ENCODE peak calls at places on chromosomes 4 and X, in four cellular contexts. K is SK-N-SH, P is K562, H is GM12878. R is an unnamed sample.

GRCh38 chr4:72525938-72526337 is 43.1 kb downstream of the ADAMTS3 start:
- DNase-seq in P (no peak), K (no peak), H (no peak), R (no peak)

GRCh38 chr4:147085796-147086195 is 140.1 kb upstream of the TTC29 start:
- DNase-seq in P (no peak), H (no peak), K (no peak), R (no peak)

GRCh38 chrX:36856849-36857248 is 151.3 kb upstream of the FAM47C start:
- DNase-seq in H (no peak), K (no peak), P (no peak), R (no peak)

GRCh38 chrX:86148024-86148511 is at the start of gene DACH2:
- DNase-seq in P (peak), K (peak), H (no peak), R (peak)

GRCh38 chrX:153423652-153424051 is 12.4 kb downstream of the ZFP92 start:
- DNase-seq in H (no peak), K (no peak), P (no peak), R (no peak)

GRCh38 chr4:20391224-20391623 is 139.5 kb downstream of the SLIT2 start:
- DNase-seq in K (no peak), H (no peak), P (no peak), R (no peak)

GRCh38 chrX:132876509-132876837 is 82.0 kb downstream of the HS6ST2 start:
- DNase-seq in K (no peak), H (no peak), P (no peak), R (no peak)

GRCh38 chr4:95045429-95045828 is 287.7 kb downstream of the BMPR1B start:
- DNase-seq in H (no peak), K (no peak), P (no peak), R (no peak)

GRCh38 chr4:39609454-39609911 is 29.2 kb downstream of the SMIM14 start:
- DNase-seq in H (peak), P (no peak), K (no peak), R (peak)

GRCh38 chr4:8886625-8887406 is 15.2 kb upstream of the HMX1 start:
- DNase-seq in P (peak), H (no peak), K (no peak), R (no peak)

GRCh38 chr4:8914461-8915171 is 43.0 kb upstream of the HMX1 start:
- DNase-seq in P (no peak), K (peak), H (no peak), R (no peak)

GRCh38 chr4:68375667-68376559 is 26.0 kb upstream of the YTHDC1 start:
- DNase-seq in K (peak), P (peak), H (no peak), R (peak)

GRCh38 chr4:3372933-3373465 is 68.8 kb upstream of the HGFAC start:
- DNase-seq in K (no peak), H (peak), P (no peak), R (no peak)

GRCh38 chrX:15646543-15646942 is 18.1 kb downstream of the CLTRN start:
- DNase-seq in K (peak), P (no peak), H (no peak), R (no peak)

GRCh38 chr4:85127653-85128052 is 161.2 kb upstream of the WDFY3 start:
- DNase-seq in P (peak), H (no peak), K (peak), R (peak)

GRCh38 chrX:88424541-88424940 is 322.5 kb upstream of the CPXCR1 start:
- DNase-seq in P (no peak), H (no peak), K (no peak), R (no peak)

GRCh38 chr4:127143460-127144190 is 489.1 kb upstream of the INTU start:
- DNase-seq in H (no peak), P (no peak), K (no peak), R (no peak)

GRCh38 chr4:171674781-171675180 is 138.4 kb upstream of the GALNTL6 start:
- DNase-seq in K (no peak), P (no peak), H (no peak), R (no peak)

GRCh38 chr4:72951628-72952027 is 117.9 kb downstream of the COX18 start:
- DNase-seq in H (no peak), P (no peak), K (no peak), R (no peak)

GRCh38 chrX:106707771-106708454 is 18.6 kb upstream of the RNF128 start:
- DNase-seq in K (no peak), P (no peak), H (no peak), R (no peak)

GRCh38 chr4:154119317-154119716 is 330.4 kb upstream of the SFRP2 start:
- DNase-seq in H (no peak), K (no peak), P (no peak), R (no peak)

GRCh38 chrX:97310373-97310772 is 426.7 kb downstream of the RPA4 start:
- DNase-seq in H (no peak), K (no peak), P (no peak), R (no peak)

GRCh38 chrX:134669378-134670098 is 11.3 kb upstream of the PLAC1 start:
- DNase-seq in P (no peak), H (no peak), K (peak), R (no peak)

GRCh38 chrX:49262603-49263002 is 1.9 kb downstream of the FOXP3 start:
- DNase-seq in P (no peak), K (no peak), H (no peak), R (no peak)

GRCh38 chr4:102578819-102579218 is 77.7 kb downstream of the NFKB1 start:
- DNase-seq in P (no peak), H (no peak), K (no peak), R (no peak)

GRCh38 chrX:130039847-130040246 is 57.4 kb downstream of the BCORL1 start:
- DNase-seq in K (no peak), H (no peak), P (no peak), R (no peak)

GRCh38 chr4:60201052-60201673 is 999.0 kb upstream of the ADGRL3 start:
- DNase-seq in K (peak), P (peak), H (no peak), R (peak)

GRCh38 chr4:182885738-182886077 is 31.5 kb downstream of the DCTD start:
- DNase-seq in P (no peak), K (no peak), H (no peak), R (no peak)

GRCh38 chr4:124711469-124712416 is 789 bp downstream of the ANKRD50 start:
- DNase-seq in P (peak), H (no peak), K (peak), R (peak)

GRCh38 chr4:3709061-3709845 is 56.9 kb upstream of the ADRA2C start:
- DNase-seq in P (no peak), K (no peak), H (no peak), R (no peak)

DNA sequence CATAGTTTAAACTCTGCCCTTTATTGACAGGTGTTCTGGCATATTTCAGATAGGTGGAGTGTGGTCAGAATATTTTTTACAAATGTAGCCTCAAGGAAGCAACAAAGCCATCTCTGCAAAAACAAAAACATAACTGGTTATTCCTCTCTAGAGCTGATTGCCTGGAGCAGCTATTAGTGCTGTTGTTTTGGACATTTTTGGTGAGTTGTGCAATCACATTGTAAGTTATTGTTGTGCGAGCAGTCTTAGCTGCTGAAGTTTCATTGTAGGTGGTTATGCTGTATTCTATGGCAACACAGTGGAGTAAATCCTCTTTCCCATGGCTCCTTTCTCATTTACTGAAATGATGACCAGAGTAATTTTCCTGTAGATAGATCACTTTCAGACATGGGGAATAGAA is 1413.0 kb downstream of the PCDH7 start:
- DNase-seq in H (no peak), P (no peak), K (no peak), R (no peak)
- TF ChIP-seq NFIC in H (no peak), P (no peak), K (no peak), R (no peak)

GRCh38 chrX:25034889-25035288 is 19.1 kb upstream of the ARX start:
- DNase-seq in K (no peak), P (no peak), H (no peak), R (peak)
- TF ChIP-seq NFIC in K (no peak), P (no peak), H (no peak), R (no peak)

GRCh38 chrX:77691916-77692315 is 94.1 kb downstream of the ATRX start:
- DNase-seq in K (no peak), P (no peak), H (no peak), R (no peak)

GRCh38 chrX:77693594-77693993 is 92.4 kb downstream of the ATRX start:
- DNase-seq in K (no peak), P (no peak), H (peak), R (no peak)

GRCh38 chrX:77689376-77689775 is 96.6 kb downstream of the ATRX start:
- DNase-seq in K (no peak), P (no peak), H (no peak), R (no peak)

GRCh38 chrX:77698242-77698641 is 87.8 kb downstream of the ATRX start:
- DNase-seq in H (no peak), P (no peak), K (no peak), R (no peak)

DNA sequence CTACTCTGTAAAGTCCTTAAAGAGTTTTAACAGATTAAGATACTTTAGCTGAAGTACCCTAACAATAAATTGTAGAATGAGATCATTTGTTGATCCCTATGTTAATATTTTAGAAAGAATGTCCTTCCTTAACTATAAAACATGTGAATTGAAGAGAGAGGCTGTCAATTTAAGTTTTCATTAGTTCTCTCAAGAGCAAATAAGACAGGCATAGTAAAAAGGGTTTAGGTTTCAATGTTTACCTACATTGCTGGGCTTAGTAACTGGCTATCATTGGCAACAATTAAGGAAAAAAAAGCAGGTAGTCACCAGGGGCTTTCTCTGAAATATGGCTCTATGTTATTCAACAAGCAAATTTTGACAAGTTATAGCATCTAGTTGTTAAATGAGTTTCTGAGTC is 91.5 kb downstream of the ATRX start:
- DNase-seq in H (no peak), K (no peak), P (no peak), R (no peak)
- TF ChIP-seq NFIC in H (no peak), K (no peak), P (no peak), R (no peak)

DNA sequence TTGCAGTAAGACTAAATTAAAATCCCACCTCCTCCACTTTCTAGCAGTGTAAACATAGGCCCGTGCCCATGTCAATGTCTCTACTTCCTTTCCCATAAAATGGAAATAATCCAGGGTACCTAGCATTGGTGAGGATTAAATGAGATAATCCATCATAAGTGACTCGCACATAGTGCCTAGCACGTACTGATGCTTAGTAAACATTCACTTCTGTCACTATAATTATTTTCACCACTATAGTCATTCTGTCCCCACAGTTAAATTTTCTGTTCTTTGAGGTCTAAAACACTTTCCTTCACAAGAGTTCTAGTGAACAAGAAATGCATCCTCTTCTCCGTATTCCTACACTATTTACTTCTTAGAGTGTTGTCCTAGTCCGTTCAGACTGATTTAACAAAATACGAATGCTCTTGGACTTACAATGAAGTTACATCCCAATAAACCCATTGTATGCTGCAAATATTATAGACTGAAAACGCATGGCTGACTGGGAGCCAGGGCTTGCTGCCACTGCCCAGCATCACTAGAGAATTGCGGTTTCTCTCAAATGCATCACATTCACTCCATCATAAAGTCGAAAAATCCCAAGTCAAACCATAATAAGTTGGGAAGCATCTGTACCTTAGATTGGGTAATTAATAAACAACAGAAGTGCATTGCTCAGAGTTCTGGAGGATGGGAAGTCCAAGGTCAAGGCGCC is 10.6 kb downstream of the ARAP2 start:
- DNase-seq in P (no peak), H (no peak), K (no peak), R (no peak)
- TF ChIP-seq NFIC in P (no peak), H (no peak), K (no peak), R (no peak)

GRCh38 chrX:12210196-12210815 is 72.0 kb downstream of the FRMPD4 start:
- DNase-seq in P (no peak), K (no peak), H (no peak), R (no peak)
- TF ChIP-seq NFIC in P (no peak), K (no peak), H (no peak), R (no peak)

GRCh38 chr4:140296335-140296753 is 77.1 kb upstream of the SCOC start:
- DNase-seq in H (no peak), K (peak), P (no peak), R (peak)
- TF ChIP-seq NFIC in H (no peak), K (no peak), P (no peak), R (no peak)

GRCh38 chr4:104896623-104897296 is 249.9 kb upstream of the TET2 start:
- DNase-seq in K (no peak), P (no peak), H (peak), R (no peak)

GRCh38 chr4:104905546-104905945 is 241.1 kb upstream of the TET2 start:
- DNase-seq in K (no peak), P (no peak), H (no peak), R (no peak)

GRCh38 chr4:104897297-104897645 is 249.4 kb upstream of the TET2 start:
- DNase-seq in H (no peak), P (no peak), K (no peak), R (no peak)

GRCh38 chr4:104899863-104900262 is 246.8 kb upstream of the TET2 start:
- DNase-seq in H (no peak), P (peak), K (no peak), R (no peak)

DNA sequence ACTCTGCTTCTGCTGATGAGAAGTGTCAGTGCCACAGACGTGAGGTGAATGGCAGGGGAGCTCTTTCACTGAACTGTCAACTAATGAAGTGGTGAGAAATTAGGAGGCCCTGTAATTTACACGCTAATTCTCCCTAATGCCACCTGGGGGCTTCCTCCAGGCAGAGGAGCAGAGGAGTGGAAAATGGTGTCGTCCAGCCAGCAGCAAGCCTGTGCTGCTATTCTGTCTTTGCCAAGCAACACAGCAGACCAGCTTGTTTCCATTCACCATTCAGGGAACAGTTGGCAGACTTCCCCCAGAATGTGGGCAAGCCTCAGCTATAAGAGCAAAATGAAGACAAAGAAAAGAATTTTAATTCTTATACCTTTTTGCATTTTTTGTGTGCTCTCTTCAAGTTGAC is 245.2 kb upstream of the TET2 start:
- DNase-seq in P (no peak), K (no peak), H (no peak), R (no peak)
- TF ChIP-seq NFIC in P (no peak), K (no peak), H (no peak), R (no peak)

DNA sequence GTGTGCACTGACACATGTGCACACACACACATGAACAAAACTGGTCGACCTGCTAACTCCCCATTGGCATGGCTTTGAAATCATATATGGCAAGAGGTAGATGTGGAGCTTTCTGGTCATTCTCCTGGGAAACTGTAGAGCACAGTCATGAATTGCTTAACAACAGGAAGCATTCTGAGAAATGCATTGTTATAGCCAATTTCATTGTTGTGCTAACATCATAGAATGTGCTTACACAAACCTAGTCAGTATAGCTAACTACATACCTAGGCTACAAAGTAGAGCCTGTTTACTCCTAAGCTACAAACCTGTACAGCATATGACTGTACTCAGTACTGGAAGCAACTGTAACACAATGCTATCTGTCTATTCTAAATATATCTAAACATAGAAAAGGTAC is 134.2 kb upstream of the SH3RF1 start:
- DNase-seq in H (no peak), P (no peak), K (no peak), R (no peak)
- TF ChIP-seq NFIC in H (no peak), P (no peak), K (no peak), R (no peak)

GRCh38 chrX:20477836-20478532 is 211.3 kb upstream of the RPS6KA3 start:
- DNase-seq in K (no peak), H (no peak), P (no peak), R (no peak)
- TF ChIP-seq NFIC in K (no peak), H (no peak), P (no peak), R (no peak)

GRCh38 chr4:97585274-97585673 is 558.0 kb downstream of the STPG2 start:
- DNase-seq in P (no peak), H (no peak), K (no peak), R (no peak)
- TF ChIP-seq NFIC in P (no peak), H (no peak), K (no peak), R (no peak)